ENCODE peak calls at places on chromosomes 4 and X, in eight cellular contexts. R is lung microvascular endothelial cell; P is mesothelial cell of epicardium; H is NCI-H2081; W is SW 1271; B is endothelial cell; J is activated CD4-positive, alpha-beta T cell treated with anti-CD3 and anti-CD28 coated beads, Interleukin-2, amount 10 ng/mL, durations not matched to agents 7 days and 5 days; U is GM10248. E is an unnamed sample.

GRCh38 chr4:123064390-123064789 is 142.0 kb upstream of the NUDT6 start:
- DNase-seq in R (peak; percentile 12), P (no peak), H (no peak), W (no peak), B (no peak), J (no peak), U (no peak), E (no peak)

GRCh38 chr4:13478707-13479106 is 5.4 kb downstream of the RAB28 start:
- DNase-seq in R (no peak), P (no peak), H (no peak), W (no peak), B (no peak), J (no peak), U (no peak), E (no peak)

GRCh38 chr4:152679414-152680281 is at the start of gene TMEM154:
- DNase-seq in R (peak; percentile 81), P (peak; percentile 35), H (peak; percentile 66), W (no peak), B (peak; percentile 79), J (peak; percentile 84), U (peak; percentile 67), E (peak; percentile 77)

GRCh38 chr4:69617083-69617694 is 22.3 kb downstream of the UGT2A2 start:
- DNase-seq in R (peak; percentile 24), P (no peak), H (peak; percentile 5), W (peak; percentile 8), B (peak; percentile 30), J (no peak), U (peak; percentile 6), E (no peak)

GRCh38 chrX:45322820-45323219 is 122.1 kb upstream of the DIPK2B start:
- DNase-seq in R (peak; percentile 21), P (no peak), H (peak; percentile 27), W (peak; percentile 19), B (no peak), J (no peak), U (no peak), E (no peak)

GRCh38 chrX:40132751-40133150 is 35.0 kb upstream of the BCOR start:
- DNase-seq in R (peak; percentile 73), P (no peak), H (no peak), W (no peak), B (no peak), J (no peak), U (no peak), E (no peak)

GRCh38 chrX:7107968-7108480 is 39.5 kb upstream of the STS start:
- DNase-seq in R (no peak), P (no peak), H (no peak), W (no peak), B (no peak), J (no peak), U (no peak), E (no peak)

GRCh38 chr4:38275331-38275821 is 315.2 kb downstream of the PTTG2 start:
- DNase-seq in R (no peak), P (no peak), H (no peak), W (no peak), B (no peak), J (no peak), U (no peak), E (no peak)

GRCh38 chr4:26780524-26780923 is 80.1 kb upstream of the STIM2 start:
- DNase-seq in R (peak; percentile 51), P (no peak), H (no peak), W (no peak), B (no peak), J (no peak), U (no peak), E (no peak)